ENCODE peak calls at places on chromosome 11, in four cellular contexts. Z, J, F and W are unnamed samples.

GRCh38 chr11:6687876-6688275 is 4.7 kb upstream of the MRPL17 start:
- DNase-seq in Z (no peak), J (no peak), F (no peak), W (no peak)

GRCh38 chr11:123681007-123681406 is 26.6 kb upstream of the SCN3B start:
- DNase-seq in Z (no peak), J (no peak), F (no peak), W (no peak)

GRCh38 chr11:29956076-29956556 is 60.7 kb downstream of the KCNA4 start:
- DNase-seq in Z (no peak), J (no peak), F (no peak), W (no peak)

GRCh38 chr11:62075438-62075837 is 48.4 kb upstream of the INCENP start:
- DNase-seq in Z (no peak), J (no peak), F (no peak), W (no peak)

GRCh38 chr11:67576742-67577475 is 6.7 kb upstream of the GSTP1 start:
- DNase-seq in Z (no peak), J (peak), F (no peak), W (no peak)

GRCh38 chr11:69760319-69760718 is 14.8 kb downstream of the FGF4 start:
- DNase-seq in Z (no peak), J (no peak), F (no peak), W (no peak)

GRCh38 chr11:15123849-15124248 is 9.1 kb downstream of the INSC start:
- DNase-seq in Z (no peak), J (no peak), F (no peak), W (no peak)

GRCh38 chr11:121467965-121468364 is 15.2 kb upstream of the SORL1-AS1 start:
- DNase-seq in Z (no peak), J (no peak), F (no peak), W (no peak)

GRCh38 chr11:130737866-130738431 is 178.3 kb downstream of the SNX19 start:
- DNase-seq in Z (no peak), J (no peak), F (peak), W (no peak)

GRCh38 chr11:42462558-42463310 is 849.1 kb upstream of the API5 start:
- DNase-seq in Z (no peak), J (no peak), F (no peak), W (no peak)

GRCh38 chr11:73218106-73218829 is at the start of gene P2RY2:
- DNase-seq in Z (peak), J (peak), F (peak), W (peak)

GRCh38 chr11:120566176-120566575 is 54.6 kb downstream of the GRIK4 start:
- DNase-seq in Z (no peak), J (no peak), F (no peak), W (no peak)

GRCh38 chr11:613369-613968 is 2.3 kb downstream of the IRF7 start:
- DNase-seq in Z (peak), J (peak), F (peak), W (peak)

GRCh38 chr11:611001-611996 is 4.5 kb downstream of the IRF7 start:
- DNase-seq in Z (peak), J (no peak), F (no peak), W (no peak)

GRCh38 chr11:612961-613300 is 2.8 kb downstream of the IRF7 start:
- DNase-seq in Z (no peak), J (no peak), F (no peak), W (no peak)

GRCh38 chr11:614091-614582 is 1.6 kb downstream of the IRF7 start:
- DNase-seq in Z (peak), J (no peak), F (no peak), W (no peak)

DNA sequence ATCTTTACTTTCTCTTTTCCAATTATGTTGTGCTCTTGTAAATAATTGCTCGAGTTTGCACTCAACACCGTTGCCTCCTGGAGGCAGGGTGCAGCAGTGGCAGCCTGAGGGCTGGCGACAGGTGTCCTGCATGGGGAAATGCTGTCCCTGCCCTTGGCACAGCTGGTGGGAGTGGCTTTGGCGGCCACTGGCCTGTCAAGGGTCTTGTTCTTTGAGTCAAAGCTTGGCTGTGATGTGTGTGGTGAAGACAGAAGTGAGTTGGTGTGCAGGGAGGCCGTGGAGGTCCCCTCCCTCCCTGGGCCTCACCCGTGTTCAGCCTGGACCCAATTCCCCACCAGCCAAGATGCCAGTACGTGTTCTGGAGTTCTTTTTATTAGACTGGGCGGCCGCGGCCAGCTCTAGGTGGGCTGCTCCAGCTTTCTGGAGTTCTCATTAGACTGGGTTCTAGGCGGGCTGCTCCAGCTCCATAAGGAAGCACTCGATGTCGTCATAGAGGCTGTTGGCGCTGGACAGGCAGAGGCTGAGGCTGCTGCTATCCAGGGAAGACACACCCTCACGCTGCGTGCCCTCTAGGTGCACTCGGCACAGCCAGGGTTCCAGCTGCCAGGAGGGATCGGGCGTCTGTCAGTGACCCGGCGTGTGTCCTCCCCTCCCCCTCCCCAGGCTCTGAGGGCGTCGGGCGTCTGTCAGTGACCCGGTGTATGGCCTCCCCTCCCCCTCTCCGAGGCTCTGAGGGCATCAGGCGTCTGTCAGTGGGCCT is 3.4 kb downstream of the IRF7 start:
- DNase-seq in Z (no peak), J (no peak), F (no peak), W (no peak)
- TF ChIP-seq CTCF in Z (no peak), J (no peak), F (no peak), W (peak)

GRCh38 chr11:114666760-114667159 is 11.6 kb upstream of the NXPE2 start:
- DNase-seq in Z (no peak), J (no peak), F (no peak), W (no peak)
- TF ChIP-seq CTCF in Z (no peak), J (no peak), F (no peak), W (no peak)

DNA sequence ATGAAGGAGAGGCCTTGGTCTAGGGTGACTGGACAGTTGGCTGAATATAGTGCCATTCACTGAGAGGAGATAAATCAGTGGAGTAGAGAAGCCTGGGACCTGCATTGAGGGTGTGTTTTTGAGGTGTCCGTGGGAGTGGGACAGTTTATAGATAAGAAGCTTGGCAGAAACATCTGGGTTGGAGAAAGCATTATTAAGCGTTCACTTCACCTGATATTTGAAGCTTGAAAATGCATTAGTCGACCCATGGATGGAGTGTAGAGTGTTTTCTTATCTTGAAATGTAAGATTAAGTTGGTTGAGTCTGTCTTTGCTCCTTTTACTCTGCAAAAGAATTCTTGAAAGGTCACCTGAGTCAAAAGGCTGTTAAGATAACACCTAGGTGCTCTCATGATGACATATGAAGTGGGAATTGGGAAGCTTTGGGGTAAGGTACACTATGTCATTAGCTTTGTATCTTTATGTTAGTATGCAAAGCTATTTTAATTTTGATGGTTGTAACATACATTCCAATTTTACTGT is 160.7 kb downstream of the ARHGAP42 start:
- DNase-seq in Z (no peak), J (no peak), F (no peak), W (no peak)
- TF ChIP-seq CTCF in Z (no peak), J (no peak), F (no peak), W (no peak)

DNA sequence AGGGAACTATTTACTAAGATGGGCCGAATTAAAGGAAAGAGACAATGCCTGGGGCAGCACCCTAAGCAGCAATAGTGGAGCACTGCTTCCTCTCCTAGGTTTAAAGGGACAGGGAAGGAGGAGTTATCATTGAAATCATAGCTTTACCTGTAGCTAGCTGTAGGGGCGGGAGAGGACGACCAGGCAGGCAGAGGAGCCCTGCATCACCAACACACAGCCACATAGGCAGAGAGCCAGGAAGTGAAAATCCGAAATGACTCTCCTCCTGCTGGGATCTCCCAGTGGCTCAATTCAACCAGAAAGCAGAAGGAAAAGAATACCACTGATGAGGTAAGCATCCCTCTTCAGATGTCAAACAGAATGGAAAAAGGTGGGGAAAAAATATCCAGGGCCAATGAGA is 20.4 kb downstream of the MRGPRX4 start:
- DNase-seq in Z (no peak), J (peak), F (no peak), W (no peak)
- TF ChIP-seq CTCF in Z (no peak), J (no peak), F (no peak), W (no peak)